ENCODE peak calls at places on chromosomes 1 and 21, in six cellular contexts. M is GM12891, Z is uterus, X is heart left ventricle, K is HepG2, J is sigmoid colon. I is an unnamed sample.

GRCh38 chr1:171486048-171486519 is 754 bp downstream of the PRRC2C start:
- DNase-seq in M (no peak), Z (peak; percentile 19), X (no peak), K (peak; percentile 50), J (peak; percentile 64), I (peak; percentile 18)

GRCh38 chr1:230127105-230128054 is 60.3 kb downstream of the GALNT2 start:
- DNase-seq in M (no peak), Z (no peak), X (no peak), K (no peak), J (no peak), I (no peak)

GRCh38 chr1:183039985-183040447 is 16.8 kb downstream of the LAMC1 start:
- DNase-seq in M (no peak), Z (no peak), X (no peak), K (no peak), J (no peak), I (peak; percentile 17)

GRCh38 chr1:243440406-243440805 is 184.6 kb downstream of the SDCCAG8 start:
- DNase-seq in M (no peak), Z (no peak), X (no peak), K (no peak), J (no peak), I (no peak)

GRCh38 chr1:17653728-17654351 is 101.3 kb upstream of the ACTL8 start:
- DNase-seq in M (peak; percentile 63), Z (peak; percentile 39), X (no peak), K (no peak), J (no peak), I (no peak)

GRCh38 chr21:38567577-38568360 is 69.5 kb upstream of the ERG start:
- DNase-seq in M (no peak), Z (no peak), X (no peak), K (no peak), J (no peak), I (no peak)

GRCh38 chr1:161499099-161500078 is 5.9 kb upstream of the FCGR2A start:
- DNase-seq in M (no peak), Z (no peak), X (no peak), K (no peak), J (no peak), I (no peak)

GRCh38 chr1:59549903-59550302 is 253.0 kb downstream of the FGGY start:
- DNase-seq in M (no peak), Z (peak; percentile 48), X (no peak), K (peak; percentile 50), J (peak; percentile 71), I (no peak)

GRCh38 chr1:27643626-27644368 is 8.8 kb upstream of the FGR start:
- DNase-seq in M (no peak), Z (peak; percentile 41), X (no peak), K (peak; percentile 55), J (no peak), I (peak; percentile 41)

GRCh38 chr1:219651993-219652392 is 39.1 kb upstream of the ZC3H11B start:
- DNase-seq in M (no peak), Z (no peak), X (no peak), K (no peak), J (no peak), I (no peak)

GRCh38 chr1:72439036-72439435 is 156.7 kb upstream of the NEGR1 start:
- DNase-seq in M (no peak), Z (no peak), X (no peak), K (no peak), J (no peak), I (no peak)

GRCh38 chr1:1197551-1198422 is 8.6 kb downstream of the TNFRSF18 start:
- DNase-seq in M (no peak), Z (no peak), X (no peak), K (no peak), J (no peak), I (no peak)

GRCh38 chr1:167229719-167230385 is 9.2 kb downstream of the POU2F1 start:
- DNase-seq in M (no peak), Z (no peak), X (no peak), K (no peak), J (no peak), I (no peak)

GRCh38 chr1:19869929-19870328 is 12.3 kb upstream of the OTUD3 start:
- DNase-seq in M (no peak), Z (no peak), X (no peak), K (no peak), J (no peak), I (no peak)

GRCh38 chr1:153933420-153933819 is 10.6 kb upstream of the GATAD2B start:
- DNase-seq in M (no peak), Z (peak; percentile 10), X (no peak), K (no peak), J (peak; percentile 54), I (no peak)

GRCh38 chr1:143748906-143749305 is 222.9 kb downstream of the FAM72C start:
- DNase-seq in M (no peak), Z (no peak), X (no peak), K (no peak), J (no peak), I (no peak)

GRCh38 chr21:41947596-41948403 is 6.0 kb downstream of the C2CD2 start:
- DNase-seq in M (no peak), Z (no peak), X (no peak), K (no peak), J (peak; percentile 83), I (peak; percentile 86)

GRCh38 chr1:43270421-43271095 is 775 bp downstream of the TMEM125 start:
- DNase-seq in M (no peak), Z (no peak), X (peak; percentile 16), K (no peak), J (peak; percentile 50), I (no peak)

GRCh38 chr1:94654031-94654430 is 112.5 kb upstream of the F3 start:
- DNase-seq in M (no peak), Z (no peak), X (no peak), K (peak; percentile 23), J (no peak), I (peak; percentile 16)

GRCh38 chr1:188700116-188700515 is 1777.5 kb downstream of the BRINP3 start:
- DNase-seq in M (no peak), Z (no peak), X (no peak), K (no peak), J (no peak), I (no peak)

GRCh38 chr1:220990417-220991337 is 111.4 kb downstream of the HLX start:
- DNase-seq in M (no peak), Z (no peak), X (no peak), K (peak; percentile 3), J (no peak), I (no peak)

GRCh38 chr1:2046953-2047748 is 3.1 kb upstream of the PRKCZ start:
- DNase-seq in M (no peak), Z (no peak), X (no peak), K (peak; percentile 70), J (no peak), I (no peak)

GRCh38 chr1:62870148-62870547 is 86.2 kb downstream of the ATG4C start:
- DNase-seq in M (no peak), Z (no peak), X (no peak), K (peak; percentile 8), J (no peak), I (no peak)

GRCh38 chr1:212609701-212610574 is 1.4 kb downstream of the ATF3 start:
- DNase-seq in M (no peak), Z (no peak), X (no peak), K (no peak), J (peak; percentile 74), I (no peak)

GRCh38 chr1:212607924-212608208 is 695 bp upstream of the ATF3 start:
- DNase-seq in M (peak; percentile 26), Z (no peak), X (no peak), K (no peak), J (no peak), I (no peak)

GRCh38 chr1:212610575-212610967 is 2.0 kb downstream of the ATF3 start:
- DNase-seq in M (no peak), Z (no peak), X (no peak), K (no peak), J (no peak), I (no peak)

GRCh38 chr1:212608209-212608955 is at the start of gene ATF3:
- DNase-seq in M (peak; percentile 84), Z (peak; percentile 100), X (peak; percentile 100), K (peak; percentile 95), J (peak; percentile 100), I (peak; percentile 95)

DNA sequence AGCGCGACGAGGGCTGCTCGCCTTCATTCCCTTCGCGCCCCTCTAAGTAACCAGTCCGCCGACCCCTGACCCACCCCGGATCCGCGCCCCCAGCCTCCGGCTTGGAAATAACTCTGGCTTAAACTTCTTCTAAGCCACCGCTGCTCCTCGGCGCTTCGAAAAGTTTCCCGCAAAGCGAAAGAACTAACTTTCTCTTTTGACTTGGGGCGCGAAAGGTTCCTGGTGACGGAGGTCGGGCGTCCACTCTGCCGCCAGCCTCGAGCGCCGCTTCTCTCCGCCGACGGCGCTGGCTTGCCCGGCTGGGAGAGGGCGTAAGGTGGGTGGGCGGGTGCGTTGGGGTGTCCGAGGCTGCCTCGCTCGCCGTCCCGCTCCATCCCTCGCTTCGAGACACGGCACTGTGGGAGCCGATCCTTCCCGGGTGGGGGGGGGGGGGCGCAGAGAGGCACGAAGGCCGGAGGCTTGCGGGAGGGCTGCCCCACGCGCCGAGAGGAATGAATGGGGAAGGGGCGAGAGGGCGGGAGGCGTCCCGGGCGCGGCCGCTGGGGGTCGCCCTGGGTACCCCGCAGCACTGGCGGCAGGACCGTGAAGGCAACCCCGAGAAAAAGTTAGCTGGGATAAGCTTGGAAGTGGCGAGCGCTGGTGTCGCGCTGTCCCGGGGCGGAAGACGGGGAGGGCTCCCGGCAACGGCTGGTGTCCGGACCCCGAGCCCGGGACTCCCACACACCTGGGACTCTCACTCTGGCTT is 567 bp downstream of the ATF3 start:
- DNase-seq in M (peak; percentile 53), Z (peak; percentile 63), X (peak; percentile 66), K (peak; percentile 36), J (peak; percentile 80), I (peak; percentile 36)
- TF ChIP-seq POLR2A in M (no peak), Z (no peak), X (no peak), K (no peak), J (no peak), I (no peak)

GRCh38 chr1:160127865-160128523 is 12.4 kb downstream of the ATP1A2 start:
- DNase-seq in M (no peak), Z (no peak), X (no peak), K (peak; percentile 12), J (no peak), I (peak; percentile 71)
- TF ChIP-seq POLR2A in M (no peak), Z (no peak), X (no peak), K (no peak), J (no peak), I (no peak)

GRCh38 chr1:93338426-93338825 is 7.3 kb upstream of the DR1 start:
- DNase-seq in M (no peak), Z (no peak), X (no peak), K (no peak), J (no peak), I (peak; percentile 46)
- TF ChIP-seq POLR2A in M (no peak), Z (no peak), X (no peak), K (no peak), J (no peak), I (no peak)

DNA sequence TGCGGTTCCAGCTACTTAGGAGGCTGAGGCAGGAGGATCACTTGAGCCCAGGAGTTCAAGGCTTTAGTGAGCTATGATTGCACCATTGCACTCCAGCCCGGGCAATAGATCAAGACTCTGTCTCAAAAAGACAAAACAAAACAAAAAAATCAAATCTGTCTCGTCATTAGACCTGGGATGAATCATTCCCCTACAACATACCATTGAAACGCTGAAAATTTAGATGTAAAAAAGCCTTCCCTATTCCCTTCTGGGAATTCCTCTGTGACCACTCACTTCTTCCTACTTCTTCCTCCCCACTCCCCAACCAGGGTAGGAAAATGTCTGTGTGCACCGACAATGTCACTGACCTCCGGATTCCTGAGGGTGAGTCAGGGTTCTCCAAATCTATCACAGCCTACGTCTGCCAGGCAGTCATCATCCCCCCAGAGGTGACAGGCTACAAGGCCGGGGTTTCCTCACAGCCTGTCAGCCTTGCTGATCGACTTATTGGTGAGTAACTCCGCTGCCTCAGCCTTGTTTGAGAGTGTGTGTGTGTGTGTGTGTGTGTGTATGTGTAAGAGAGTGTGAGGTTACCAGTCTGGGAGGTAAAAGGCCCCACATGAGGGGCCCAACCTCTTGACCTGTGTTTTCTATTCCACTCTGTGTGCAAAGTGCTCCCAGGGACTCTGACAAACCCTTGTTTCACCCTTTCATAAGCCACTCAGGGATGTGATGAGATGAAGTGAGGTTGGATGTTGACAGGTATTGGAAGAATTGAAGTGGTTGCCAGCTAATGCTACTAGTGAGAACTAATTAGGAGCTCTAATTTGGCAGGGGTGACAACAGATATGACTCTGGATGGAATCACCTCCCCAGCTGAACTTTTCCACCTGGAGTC is 16.3 kb upstream of the SARS1 start:
- DNase-seq in M (no peak), Z (no peak), X (no peak), K (peak; percentile 82), J (no peak), I (peak; percentile 78)
- TF ChIP-seq POLR2A in M (no peak), Z (no peak), X (no peak), K (no peak), J (no peak), I (no peak)

I was measured in H54.